ENCODE peak calls at places on chromosomes 3 and 15, in nine cellular contexts. F is lower leg skin, U is body of pancreas, H is uterus, R is mesothelial cell of epicardium, I is GM12865, Z is CD14-positive monocyte, G is esophagus muscularis mucosa, Q is heart left ventricle. O is an unnamed sample.

GRCh38 chr3:126441256-126441880 is 34.3 kb downstream of the ZXDC start:
- DNase-seq in F (peak), U (no peak), R (no peak), I (no peak), H (no peak), Q (no peak), Z (no peak), G (no peak), O (peak)

GRCh38 chr15:76793162-76793561 is 112.0 kb downstream of the SCAPER start:
- DNase-seq in G (no peak), Q (no peak), H (no peak), Z (no peak), F (no peak), U (no peak), R (no peak), I (no peak), O (no peak)

GRCh38 chr3:51718547-51719412 is 11.9 kb downstream of the GRM2 start:
- DNase-seq in G (peak), Q (peak), F (peak), I (peak), U (peak), Z (peak), H (no peak), R (no peak), O (no peak)

GRCh38 chr3:172678068-172678467 is 32.8 kb downstream of the NCEH1 start:
- DNase-seq in Z (no peak), H (no peak), G (peak), I (no peak), U (no peak), Q (no peak), R (no peak), F (no peak), O (no peak)

GRCh38 chr3:195150194-195151118 is 120.5 kb downstream of the XXYLT1 start:
- DNase-seq in Q (peak), I (peak), U (peak), Z (peak), F (peak), H (peak), G (no peak), R (no peak), O (peak)

GRCh38 chr3:79278681-79279080 is 489.1 kb downstream of the ROBO1 start:
- DNase-seq in G (no peak), F (no peak), Z (no peak), R (no peak), I (no peak), Q (no peak), H (no peak), U (no peak), O (no peak)

GRCh38 chr3:38000965-38001455 is 10.4 kb downstream of the VILL start:
- DNase-seq in I (no peak), H (peak), U (no peak), G (no peak), R (peak), Z (peak), F (no peak), Q (no peak), O (no peak)

GRCh38 chr3:29144807-29145206 is 136.1 kb upstream of the RBMS3 start:
- DNase-seq in Z (no peak), F (no peak), G (no peak), U (peak), Q (peak), I (no peak), R (no peak), H (peak), O (peak)

GRCh38 chr3:20140881-20141280 is 45.1 kb downstream of the SGO1 start:
- DNase-seq in R (no peak), H (no peak), F (no peak), Z (no peak), G (no peak), Q (no peak), I (no peak), U (no peak), O (no peak)

GRCh38 chr3:187943677-187944390 is 198.6 kb upstream of the BCL6 start:
- DNase-seq in I (no peak), Z (no peak), H (no peak), F (no peak), G (no peak), Q (no peak), R (no peak), U (no peak), O (no peak)

GRCh38 chr15:101233651-101234281 is 18.1 kb downstream of the CHSY1 start:
- DNase-seq in Q (no peak), G (no peak), U (no peak), R (no peak), I (no peak), Z (no peak), H (no peak), F (no peak), O (no peak)

GRCh38 chr3:71681224-71681668 is 44.0 kb downstream of the EIF4E3 start:
- DNase-seq in Z (no peak), R (no peak), F (peak), I (peak), H (peak), Q (peak), U (peak), G (no peak), O (peak)

GRCh38 chr3:188486126-188486525 is 332.2 kb downstream of the LPP start:
- DNase-seq in R (no peak), G (no peak), U (no peak), Z (no peak), I (no peak), F (no peak), H (no peak), Q (no peak), O (no peak)

GRCh38 chr15:70380484-70380883 is 282.8 kb upstream of the TLE3 start:
- DNase-seq in R (no peak), H (no peak), I (no peak), F (peak), Z (no peak), G (peak), Q (no peak), U (no peak), O (no peak)

GRCh38 chr3:62134061-62134496 is 239.3 kb downstream of the FEZF2 start:
- DNase-seq in R (no peak), Q (peak), G (no peak), H (peak), Z (no peak), I (no peak), F (no peak), U (no peak), O (no peak)

GRCh38 chr15:40343512-40343911 is 2.8 kb upstream of the CCDC9B start:
- DNase-seq in I (peak), F (no peak), H (no peak), Q (peak), U (no peak), Z (peak), R (no peak), G (no peak), O (no peak)

GRCh38 chr3:127629462-127630403 is 748 bp downstream of the PODXL2 start:
- DNase-seq in R (no peak), Z (no peak), F (no peak), U (peak), Q (no peak), I (peak), G (no peak), H (no peak), O (peak)

GRCh38 chr3:127630811-127631714 is 2.1 kb downstream of the PODXL2 start:
- DNase-seq in R (no peak), Z (no peak), F (no peak), Q (no peak), U (no peak), I (no peak), G (no peak), H (no peak), O (no peak)

GRCh38 chr3:127632441-127632840 is 3.5 kb downstream of the PODXL2 start:
- DNase-seq in U (no peak), G (no peak), H (no peak), I (no peak), Z (no peak), F (no peak), Q (no peak), R (no peak), O (no peak)

GRCh38 chr3:127634653-127635052 is 5.7 kb downstream of the PODXL2 start:
- DNase-seq in H (no peak), R (no peak), I (no peak), F (peak), Q (no peak), U (no peak), Z (no peak), G (no peak), O (no peak)

GRCh38 chr3:127632035-127632434 is 3.0 kb downstream of the PODXL2 start:
- DNase-seq in G (no peak), Q (no peak), I (no peak), F (no peak), H (no peak), R (no peak), Z (no peak), U (no peak), O (no peak)
- TF ChIP-seq CTCF in G (no peak), Q (no peak), I (no peak), F (no peak), H (no peak), R (no peak), Z (no peak), U (no peak), O (no peak)

DNA sequence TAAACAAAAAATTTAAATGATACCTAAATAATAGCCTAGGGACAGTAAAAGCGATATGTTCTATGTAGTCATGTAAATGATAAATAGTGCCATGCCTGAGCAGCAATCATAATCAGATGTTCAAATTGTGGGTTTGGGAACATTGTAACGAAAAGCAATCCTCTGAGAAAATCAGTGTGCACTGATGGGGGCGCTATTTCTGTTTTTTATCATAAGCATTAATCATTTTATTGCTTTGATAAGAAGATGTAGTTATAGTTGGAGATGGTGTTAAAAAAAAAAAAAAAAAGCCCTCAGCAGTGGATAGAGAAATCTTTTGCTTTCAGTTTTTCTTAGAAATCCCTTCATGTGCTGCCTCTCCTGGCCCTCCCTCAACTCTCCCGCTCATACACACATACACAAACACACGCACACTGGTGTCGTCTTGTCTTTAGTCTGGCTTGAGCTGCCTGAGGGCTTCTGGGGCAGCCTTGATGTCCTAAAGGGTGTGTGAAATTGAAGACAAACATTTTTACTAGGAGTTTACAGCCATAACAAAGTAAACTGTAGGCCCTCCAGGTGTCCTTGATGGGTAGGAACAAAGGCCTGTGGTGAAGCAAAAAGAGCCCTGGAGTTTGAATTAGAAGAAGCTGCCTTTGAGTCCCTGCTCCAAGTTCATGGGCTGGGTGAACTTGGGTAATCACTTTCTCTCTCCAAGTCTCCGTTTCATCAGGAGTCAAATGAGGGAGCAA is 428.1 kb downstream of the SOX2 start:
- DNase-seq in I (no peak), G (no peak), F (no peak), U (no peak), Z (no peak), H (no peak), Q (no peak), R (no peak), O (no peak)
- TF ChIP-seq CTCF in I (no peak), G (no peak), F (no peak), U (no peak), Z (no peak), H (no peak), Q (no peak), R (peak), O (no peak)

GRCh38 chr15:100156201-100156600 is 185.6 kb downstream of the ADAMTS17 start:
- DNase-seq in Q (no peak), U (no peak), G (no peak), I (no peak), H (no peak), F (peak), Z (no peak), R (no peak), O (no peak)
- TF ChIP-seq CTCF in Q (no peak), U (no peak), G (no peak), I (no peak), H (no peak), F (no peak), Z (no peak), R (no peak), O (no peak)

GRCh38 chr15:25784876-25785642 is 78.1 kb downstream of the ATP10A start:
- DNase-seq in H (no peak), R (no peak), U (no peak), Z (no peak), Q (peak), I (no peak), G (no peak), F (no peak), O (no peak)

GRCh38 chr15:25784141-25784540 is 79.0 kb downstream of the ATP10A start:
- DNase-seq in H (no peak), Z (no peak), U (no peak), F (no peak), Q (no peak), G (no peak), I (no peak), R (no peak), O (no peak)

GRCh38 chr15:25787381-25787780 is 75.7 kb downstream of the ATP10A start:
- DNase-seq in I (no peak), Q (no peak), F (no peak), U (no peak), R (no peak), H (no peak), Z (no peak), G (no peak), O (no peak)

GRCh38 chr15:25786040-25786439 is 77.1 kb downstream of the ATP10A start:
- DNase-seq in I (no peak), Z (no peak), H (no peak), F (no peak), R (no peak), Q (no peak), G (no peak), U (no peak), O (no peak)

DNA sequence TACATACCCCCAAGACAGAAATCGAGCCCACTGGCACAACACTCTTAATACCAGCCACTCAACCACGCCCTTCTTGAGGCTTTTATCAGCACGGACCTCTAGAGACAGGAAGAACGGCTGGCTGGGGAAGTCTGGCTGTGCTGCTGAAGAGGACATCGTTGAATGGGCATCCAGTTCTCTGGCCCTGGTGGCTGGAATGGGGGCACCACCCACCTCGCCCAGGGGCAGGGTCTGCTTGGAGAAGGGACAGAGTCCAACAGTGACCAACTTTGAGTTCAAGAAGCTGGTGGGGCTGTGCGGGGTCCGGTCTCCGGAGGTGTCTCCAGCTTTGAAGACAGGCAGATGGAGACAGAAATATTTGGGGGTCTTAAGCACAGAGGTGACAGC is 77.5 kb downstream of the ATP10A start:
- DNase-seq in U (no peak), I (no peak), R (no peak), Q (no peak), H (no peak), Z (no peak), G (no peak), F (no peak), O (no peak)
- TF ChIP-seq CTCF in U (no peak), I (no peak), R (no peak), Q (no peak), H (no peak), Z (no peak), G (no peak), F (no peak), O (no peak)

GRCh38 chr3:22862111-22862510 is 341.0 kb upstream of the UBE2E2 start:
- DNase-seq in H (no peak), G (no peak), I (peak), Z (no peak), Q (no peak), R (no peak), F (no peak), U (no peak), O (no peak)
- TF ChIP-seq CTCF in H (no peak), G (no peak), I (no peak), Z (no peak), Q (no peak), R (no peak), F (no peak), U (no peak), O (no peak)

GRCh38 chr3:41526995-41527573 is 327.8 kb downstream of the CTNNB1 start:
- DNase-seq in G (no peak), F (no peak), Q (no peak), R (no peak), I (no peak), H (no peak), U (no peak), Z (no peak), O (no peak)
- TF ChIP-seq CTCF in G (no peak), F (no peak), Q (no peak), R (no peak), I (no peak), H (no peak), U (no peak), Z (no peak), O (no peak)